ENCODE peak calls at places on chromosomes 11 and 22, in four cellular contexts. One of them, this sample, is unnamed.

GRCh38 chr11:23502821-23503220 is 642.5 kb upstream of the CCDC179 start:
- DNase-seq in K562: no peak
- DNase-seq in HepG2: no peak
- DNase-seq in GM12878: no peak
- DNase-seq in this sample: no peak

GRCh38 chr11:82229346-82229745 is 504.3 kb downstream of the FAM181B start:
- DNase-seq in HepG2: peak; percentile 12
- DNase-seq in K562: peak; percentile 4
- DNase-seq in GM12878: no peak
- DNase-seq in this sample: peak; percentile 13

GRCh38 chr22:42388130-42388797 is 43.9 kb downstream of the NFAM1 start:
- DNase-seq in HepG2: no peak
- DNase-seq in K562: peak; percentile 23
- DNase-seq in GM12878: no peak
- DNase-seq in this sample: no peak

GRCh38 chr11:102317768-102318103 is 452 bp downstream of the BIRC3 start:
- DNase-seq in HepG2: no peak
- DNase-seq in K562: no peak
- DNase-seq in GM12878: no peak
- DNase-seq in this sample: no peak

GRCh38 chr11:128761339-128761738 is 67.5 kb downstream of the FLI1 start:
- DNase-seq in HepG2: no peak
- DNase-seq in K562: no peak
- DNase-seq in GM12878: no peak
- DNase-seq in this sample: no peak

GRCh38 chr11:1509626-1510255 is 23.2 kb upstream of the MOB2 start:
- DNase-seq in HepG2: no peak
- DNase-seq in GM12878: no peak
- DNase-seq in K562: no peak
- DNase-seq in this sample: no peak

GRCh38 chr11:10770626-10771254 is 19.7 kb downstream of the CTR9 start:
- DNase-seq in HepG2: peak; percentile 33
- DNase-seq in K562: peak; percentile 61
- DNase-seq in GM12878: no peak
- DNase-seq in this sample: peak; percentile 60

GRCh38 chr11:65589444-65590239 is 6.0 kb downstream of the KCNK7 start:
- DNase-seq in HepG2: no peak
- DNase-seq in K562: peak; percentile 65
- DNase-seq in GM12878: no peak
- DNase-seq in this sample: no peak

GRCh38 chr11:120786206-120786735 is 237.6 kb upstream of the TBCEL start:
- DNase-seq in K562: no peak
- DNase-seq in GM12878: no peak
- DNase-seq in HepG2: no peak
- DNase-seq in this sample: no peak

GRCh38 chr22:17581631-17582030 is 18.3 kb downstream of the SLC25A18 start:
- DNase-seq in GM12878: no peak
- DNase-seq in HepG2: no peak
- DNase-seq in K562: no peak
- DNase-seq in this sample: no peak

GRCh38 chr11:114060402-114061052 is 1.0 kb downstream of the ZBTB16 start:
- DNase-seq in HepG2: no peak
- DNase-seq in K562: no peak
- DNase-seq in GM12878: no peak
- DNase-seq in this sample: no peak

GRCh38 chr11:15707971-15708370 is 593.2 kb downstream of the INSC start:
- DNase-seq in GM12878: no peak
- DNase-seq in K562: no peak
- DNase-seq in HepG2: no peak
- DNase-seq in this sample: peak; percentile 8

GRCh38 chr11:12164061-12165014 is 53.9 kb downstream of the MICAL2 start:
- DNase-seq in GM12878: no peak
- DNase-seq in K562: no peak
- DNase-seq in HepG2: no peak
- DNase-seq in this sample: peak; percentile 46

GRCh38 chr22:21762712-21763581 is 27.4 kb upstream of the YPEL1 start:
- DNase-seq in HepG2: no peak
- DNase-seq in GM12878: no peak
- DNase-seq in K562: no peak
- DNase-seq in this sample: no peak

GRCh38 chr22:35586771-35587170 is 30.4 kb downstream of the MB start:
- DNase-seq in K562: no peak
- DNase-seq in HepG2: no peak
- DNase-seq in GM12878: no peak
- DNase-seq in this sample: no peak

GRCh38 chr11:123195182-123196059 is at the start of gene CLMP:
- DNase-seq in K562: no peak
- DNase-seq in HepG2: no peak
- DNase-seq in GM12878: no peak
- DNase-seq in this sample: no peak

GRCh38 chr11:63818609-63819008 is 5.4 kb downstream of the SPINDOC start:
- DNase-seq in K562: no peak
- DNase-seq in HepG2: no peak
- DNase-seq in GM12878: no peak
- DNase-seq in this sample: no peak

GRCh38 chr11:111230122-111230465 is 15.4 kb upstream of the POU2AF2 start:
- DNase-seq in HepG2: no peak
- DNase-seq in GM12878: no peak
- DNase-seq in K562: no peak
- DNase-seq in this sample: no peak

GRCh38 chr11:19912206-19913118 is 199.8 kb downstream of the NAV2 start:
- DNase-seq in K562: no peak
- DNase-seq in HepG2: peak; percentile 87
- DNase-seq in GM12878: no peak
- DNase-seq in this sample: no peak

GRCh38 chr22:45183974-45184373 is 20.2 kb downstream of the NUP50 start:
- DNase-seq in GM12878: no peak
- DNase-seq in HepG2: no peak
- DNase-seq in K562: no peak
- DNase-seq in this sample: no peak

GRCh38 chr11:114345575-114346222 is 49.5 kb downstream of the NNMT start:
- DNase-seq in GM12878: no peak
- DNase-seq in HepG2: no peak
- DNase-seq in K562: no peak
- DNase-seq in this sample: no peak

GRCh38 chr11:100080401-100080800 is 606.7 kb upstream of the ARHGAP42 start:
- DNase-seq in HepG2: no peak
- DNase-seq in GM12878: no peak
- DNase-seq in K562: no peak
- DNase-seq in this sample: no peak

GRCh38 chr11:13183826-13184196 is 93.8 kb upstream of the BMAL1 start:
- DNase-seq in GM12878: no peak
- DNase-seq in HepG2: no peak
- DNase-seq in K562: no peak
- DNase-seq in this sample: no peak

GRCh38 chr22:26464312-26464711 is 19.3 kb downstream of the HPS4 start:
- DNase-seq in K562: no peak
- DNase-seq in HepG2: no peak
- DNase-seq in GM12878: no peak
- DNase-seq in this sample: no peak

GRCh38 chr11:115199501-115199900 is 304.7 kb downstream of the CADM1 start:
- DNase-seq in HepG2: no peak
- DNase-seq in K562: no peak
- DNase-seq in GM12878: no peak
- DNase-seq in this sample: no peak

GRCh38 chr22:50271519-50271970 is 1.4 kb upstream of the MAPK11 start:
- DNase-seq in GM12878: no peak
- DNase-seq in HepG2: peak; percentile 34
- DNase-seq in K562: peak; percentile 84
- DNase-seq in this sample: peak; percentile 52

GRCh38 chr22:42683599-42684283 is 34.5 kb upstream of the CYB5R3 start:
- DNase-seq in GM12878: no peak
- DNase-seq in K562: no peak
- DNase-seq in HepG2: no peak
- DNase-seq in this sample: no peak

GRCh38 chr22:33854724-33855123 is 65.6 kb downstream of the LARGE1 start:
- DNase-seq in K562: no peak
- DNase-seq in GM12878: no peak
- DNase-seq in HepG2: no peak
- DNase-seq in this sample: no peak

GRCh38 chr22:28369849-28370248 is 309.8 kb downstream of the TTC28 start:
- DNase-seq in GM12878: no peak
- DNase-seq in HepG2: no peak
- DNase-seq in K562: peak; percentile 64
- DNase-seq in this sample: no peak

GRCh38 chr11:63917685-63918523 is 940 bp upstream of the RCOR2 start:
- DNase-seq in HepG2: peak; percentile 43
- DNase-seq in GM12878: no peak
- DNase-seq in K562: peak; percentile 85
- DNase-seq in this sample: peak; percentile 62

GRCh38 chr22:21041937-21042336 is 3.8 kb upstream of the LRRC74B start:
- DNase-seq in GM12878: no peak
- DNase-seq in HepG2: no peak
- DNase-seq in K562: no peak
- DNase-seq in this sample: no peak

GRCh38 chr11:134046681-134047449 is 22.0 kb upstream of the JAM3 start:
- DNase-seq in K562: no peak
- DNase-seq in HepG2: no peak
- DNase-seq in GM12878: no peak
- DNase-seq in this sample: no peak

GRCh38 chr22:46542011-46542985 is 4.9 kb upstream of the CELSR1 start:
- DNase-seq in HepG2: peak; percentile 45
- DNase-seq in K562: peak; percentile 52
- DNase-seq in GM12878: peak; percentile 21
- DNase-seq in this sample: peak; percentile 72

GRCh38 chr11:61780581-61781162 is 11.7 kb downstream of the TMEM258 start:
- DNase-seq in K562: no peak
- DNase-seq in HepG2: no peak
- DNase-seq in GM12878: no peak
- DNase-seq in this sample: no peak

GRCh38 chr11:118143661-118144185 is 8.9 kb downstream of the SCN4B start:
- DNase-seq in HepG2: no peak
- DNase-seq in K562: no peak
- DNase-seq in GM12878: no peak
- DNase-seq in this sample: no peak

GRCh38 chr22:45208993-45209838 is 31.5 kb downstream of the KIAA0930 start:
- DNase-seq in K562: peak; percentile 38
- DNase-seq in HepG2: no peak
- DNase-seq in GM12878: no peak
- DNase-seq in this sample: peak; percentile 26

GRCh38 chr22:49726701-49727101 is 101.0 kb downstream of the BRD1 start:
- DNase-seq in K562: no peak
- DNase-seq in HepG2: no peak
- DNase-seq in GM12878: no peak
- DNase-seq in this sample: no peak

GRCh38 chr22:46043339-46043738 is 66.4 kb upstream of the WNT7B start:
- DNase-seq in HepG2: no peak
- DNase-seq in GM12878: no peak
- DNase-seq in K562: no peak
- DNase-seq in this sample: no peak

GRCh38 chr22:37197451-37198289 is 9.6 kb upstream of the C1QTNF6 start:
- DNase-seq in HepG2: peak; percentile 86
- DNase-seq in GM12878: no peak
- DNase-seq in K562: peak; percentile 34
- DNase-seq in this sample: peak; percentile 96
- TF ChIP-seq POLR2AphosphoS2 in HepG2: no peak
- TF ChIP-seq POLR2AphosphoS2 in GM12878: no peak
- TF ChIP-seq POLR2AphosphoS2 in K562: no peak
- TF ChIP-seq POLR2AphosphoS2 in this sample: no peak

GRCh38 chr22:32502346-32502745 is 27.7 kb downstream of the FBXO7 start:
- DNase-seq in GM12878: no peak
- DNase-seq in K562: no peak
- DNase-seq in HepG2: no peak
- DNase-seq in this sample: no peak
- TF ChIP-seq SMC3 in GM12878: no peak
- TF ChIP-seq SMC3 in K562: no peak
- TF ChIP-seq SMC3 in HepG2: no peak
- TF ChIP-seq SMC3 in this sample: no peak

DNA sequence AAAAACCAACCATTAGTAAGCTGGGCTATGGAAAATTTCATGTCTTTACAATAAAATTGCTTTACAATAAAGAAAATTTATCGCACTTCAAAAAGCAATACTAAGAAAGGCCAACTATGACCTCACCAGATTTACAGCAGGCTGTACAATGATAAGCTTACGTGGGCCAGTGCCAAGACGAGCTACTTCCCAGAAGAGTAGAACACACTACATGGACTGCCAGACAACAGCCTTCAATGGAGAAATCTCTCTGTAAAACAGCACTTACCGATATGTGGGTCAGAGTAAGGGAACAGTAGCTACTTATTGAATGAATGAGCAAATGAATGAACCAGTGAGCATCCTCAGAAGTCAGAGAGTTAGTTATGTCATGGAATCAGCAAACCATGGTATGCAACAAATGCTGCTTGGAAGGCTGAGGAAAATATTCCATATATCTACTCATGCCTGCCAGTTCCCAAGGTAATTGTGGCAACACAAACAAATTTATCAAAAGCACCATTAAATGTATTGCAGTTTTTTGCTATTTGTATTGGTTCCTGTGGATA is 74.4 kb downstream of the SLC36A4 start:
- DNase-seq in HepG2: no peak
- DNase-seq in K562: peak; percentile 30
- DNase-seq in GM12878: no peak
- DNase-seq in this sample: no peak
- TF ChIP-seq BHLHE40 in HepG2: no peak
- TF ChIP-seq BHLHE40 in K562: no peak
- TF ChIP-seq BHLHE40 in GM12878: no peak
- TF ChIP-seq BHLHE40 in this sample: no peak

DNA sequence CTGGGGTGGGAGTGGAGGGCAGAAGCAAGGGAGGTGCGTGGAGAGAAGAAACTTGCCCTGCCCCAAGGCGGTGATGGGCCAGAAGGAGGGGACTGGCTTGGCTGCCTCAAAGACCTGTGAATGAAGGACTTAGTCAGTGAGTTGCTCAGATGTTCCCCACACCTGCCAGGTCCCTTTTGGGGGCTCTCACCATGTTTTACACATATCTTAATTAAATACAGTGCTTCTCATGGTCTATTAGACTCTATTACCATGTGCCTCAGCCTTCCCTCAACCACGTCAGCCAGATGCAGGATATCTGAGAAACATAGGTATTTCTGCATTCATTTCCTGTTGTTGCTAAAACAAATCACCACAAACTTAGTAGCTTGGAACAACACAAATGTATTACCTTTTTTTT is 429.5 kb downstream of the BUD13 start:
- DNase-seq in HepG2: no peak
- DNase-seq in K562: no peak
- DNase-seq in GM12878: no peak
- DNase-seq in this sample: no peak
- TF ChIP-seq POLR2AphosphoS2 in HepG2: no peak
- TF ChIP-seq POLR2AphosphoS2 in K562: no peak
- TF ChIP-seq POLR2AphosphoS2 in GM12878: no peak
- TF ChIP-seq POLR2AphosphoS2 in this sample: no peak

DNA sequence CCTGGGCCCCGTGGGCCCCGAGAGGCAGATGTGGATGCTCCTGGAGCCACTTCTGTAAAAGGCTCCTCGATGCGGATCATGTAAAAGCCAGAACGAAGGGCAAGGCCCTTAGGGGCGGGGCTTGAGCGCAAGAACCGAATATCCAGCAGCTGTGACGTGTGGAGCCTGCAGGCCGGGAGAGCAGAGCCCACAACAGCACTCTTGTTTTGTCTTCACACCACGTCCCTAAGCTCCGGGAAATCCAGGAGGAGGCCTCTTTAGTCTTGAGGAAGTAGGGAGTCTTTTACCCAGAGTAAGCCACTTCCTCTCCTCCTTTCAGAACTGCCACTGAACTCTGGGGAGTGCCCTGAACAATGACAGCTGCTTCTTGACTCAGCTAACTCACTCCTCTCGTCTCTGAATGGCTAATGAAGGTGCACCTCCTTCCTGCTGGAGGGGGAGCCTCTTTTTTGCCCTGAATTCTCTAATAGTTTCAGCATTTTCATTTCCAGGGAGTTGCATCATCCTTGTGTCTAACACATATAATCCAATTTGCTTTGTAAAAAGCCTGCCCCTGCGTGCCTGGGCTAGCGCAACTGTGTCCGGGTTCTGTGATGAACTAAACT is 12.5 kb downstream of the L3MBTL2 start:
- DNase-seq in HepG2: no peak
- DNase-seq in K562: peak; percentile 10
- DNase-seq in GM12878: no peak
- DNase-seq in this sample: no peak
- TF ChIP-seq SMC3 in HepG2: no peak
- TF ChIP-seq SMC3 in K562: no peak
- TF ChIP-seq SMC3 in GM12878: no peak
- TF ChIP-seq SMC3 in this sample: no peak

This sample was measured in A549.